ENCODE peak calls at places on chromosomes 16 and 17, in ten cellular contexts. B, H, O, R, F, A, N, S, I and J are unnamed samples.
A peak's percentile ranks its signal among the peaks of the same experiment; 100 is the strongest.

GRCh38 chr17:68972119-68972704 is 17.0 kb upstream of the ABCA8 start:
- DNase-seq in B (no peak), H (peak; percentile 36), O (no peak), R (peak; percentile 36), F (no peak), A (no peak), N (peak; percentile 21), S (no peak), I (no peak), J (no peak)

GRCh38 chr16:46853713-46854443 is 22.9 kb upstream of the C16orf87 start:
- DNase-seq in B (peak; percentile 70), H (peak; percentile 78), O (peak; percentile 74), R (peak; percentile 69), F (peak; percentile 78), A (no peak), N (peak; percentile 79), S (peak; percentile 77), I (peak; percentile 16), J (no peak)

GRCh38 chr17:64399071-64399766 is 8.6 kb upstream of the PECAM1 start:
- DNase-seq in B (no peak), H (no peak), O (no peak), R (no peak), F (no peak), A (no peak), N (peak; percentile 56), S (no peak), I (no peak), J (no peak)

GRCh38 chr16:53156516-53156915 is 101.7 kb downstream of the CHD9 start:
- DNase-seq in B (no peak), H (no peak), O (no peak), R (peak; percentile 45), F (no peak), A (no peak), N (no peak), S (no peak), I (no peak), J (no peak)

GRCh38 chr17:28226563-28226962 is 92.4 kb upstream of the TMEM97 start:
- DNase-seq in B (no peak), H (no peak), O (no peak), R (no peak), F (no peak), A (no peak), N (no peak), S (no peak), I (no peak), J (no peak)

GRCh38 chr16:55323637-55324490 is at the start of gene IRX6:
- DNase-seq in B (no peak), H (no peak), O (peak; percentile 68), R (no peak), F (no peak), A (no peak), N (peak; percentile 92), S (no peak), I (no peak), J (no peak)

GRCh38 chr17:20997711-20998570 is 44.9 kb downstream of the USP22 start:
- DNase-seq in B (no peak), H (no peak), O (no peak), R (no peak), F (peak; percentile 48), A (no peak), N (peak; percentile 64), S (no peak), I (no peak), J (no peak)

GRCh38 chr16:1674751-1675664 is 3.1 kb upstream of the JPT2 start:
- DNase-seq in B (no peak), H (no peak), O (no peak), R (peak; percentile 79), F (no peak), A (no peak), N (peak; percentile 49), S (no peak), I (no peak), J (no peak)

GRCh38 chr17:78252111-78252634 is 20.7 kb downstream of the TMEM235 start:
- DNase-seq in B (no peak), H (no peak), O (no peak), R (no peak), F (no peak), A (no peak), N (no peak), S (no peak), I (peak; percentile 76), J (peak; percentile 64)

GRCh38 chr17:80987941-80988461 is 3.6 kb upstream of the CHMP6 start:
- DNase-seq in B (peak; percentile 14), H (no peak), O (peak; percentile 15), R (no peak), F (no peak), A (no peak), N (peak; percentile 66), S (no peak), I (no peak), J (no peak)

GRCh38 chr16:15971435-15971805 is 22.0 kb downstream of the ABCC1 start:
- DNase-seq in B (no peak), H (no peak), O (no peak), R (no peak), F (no peak), A (no peak), N (no peak), S (no peak), I (no peak), J (no peak)
- H3K9me3 ChIP-seq in B (no peaks in the 10 kb centered on the region), H (peaks cover 5% of the 10 kb centered on the region), O (no peaks in the 10 kb centered on the region), R (peaks cover 3% of the 10 kb centered on the region), F (peaks cover 7% of the 10 kb centered on the region), A (no peaks in the 10 kb centered on the region), N (no peaks in the 10 kb centered on the region), S (peaks cover 2% of the 10 kb centered on the region), I (peaks cover 7% of the 10 kb centered on the region), J (no peaks in the 10 kb centered on the region)

DNA sequence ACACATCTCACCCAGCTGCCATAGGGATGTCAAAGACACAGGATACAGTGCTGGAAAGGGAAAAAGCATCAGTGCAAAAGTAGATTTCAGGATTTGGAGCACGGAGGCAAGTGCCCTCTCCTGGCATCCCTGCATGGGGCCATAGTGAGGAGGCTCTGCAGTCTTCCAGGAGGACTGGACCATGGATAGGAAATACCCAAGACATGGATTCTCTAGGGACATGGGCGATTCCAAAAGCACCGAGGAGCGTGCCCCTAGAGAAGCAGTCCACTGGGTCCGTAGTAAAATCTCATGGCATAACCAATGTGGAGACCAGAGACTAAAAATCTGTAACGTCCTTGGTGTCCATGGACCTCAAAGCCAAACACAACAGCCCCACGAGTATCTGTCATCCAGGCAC is 818.2 kb downstream of the KCNJ18 start:
- DNase-seq in B (no peak), H (no peak), O (no peak), R (no peak), F (no peak), A (no peak), N (no peak), S (no peak), I (no peak), J (no peak)
- H3K9me3 ChIP-seq in B (no peaks in the 10 kb centered on the region), H (no peaks in the 10 kb centered on the region), O (no peaks in the 10 kb centered on the region), R (peaks cover 20% of the 10 kb centered on the region), F (peaks cover 23% of the 10 kb centered on the region), A (no peaks in the 10 kb centered on the region), N (peaks cover 3% of the 10 kb centered on the region), S (no peaks in the 10 kb centered on the region), I (no peaks in the 10 kb centered on the region), J (no peaks in the 10 kb centered on the region)

GRCh38 chr16:35140293-35140986 is 1681.0 kb downstream of the TP53TG3F start:
- DNase-seq in B (no peak), H (no peak), O (no peak), R (no peak), F (no peak), A (no peak), N (no peak), S (no peak), I (no peak), J (no peak)
- H3K9me3 ChIP-seq in B (no peaks in the 10 kb centered on the region), H (no peaks in the 10 kb centered on the region), O (no peaks in the 10 kb centered on the region), R (peaks cover 35% of the 10 kb centered on the region), F (peaks cover 46% of the 10 kb centered on the region), A (no peaks in the 10 kb centered on the region), N (no peaks in the 10 kb centered on the region), S (no peaks in the 10 kb centered on the region), I (peaks cover 12% of the 10 kb centered on the region), J (no peaks in the 10 kb centered on the region)

DNA sequence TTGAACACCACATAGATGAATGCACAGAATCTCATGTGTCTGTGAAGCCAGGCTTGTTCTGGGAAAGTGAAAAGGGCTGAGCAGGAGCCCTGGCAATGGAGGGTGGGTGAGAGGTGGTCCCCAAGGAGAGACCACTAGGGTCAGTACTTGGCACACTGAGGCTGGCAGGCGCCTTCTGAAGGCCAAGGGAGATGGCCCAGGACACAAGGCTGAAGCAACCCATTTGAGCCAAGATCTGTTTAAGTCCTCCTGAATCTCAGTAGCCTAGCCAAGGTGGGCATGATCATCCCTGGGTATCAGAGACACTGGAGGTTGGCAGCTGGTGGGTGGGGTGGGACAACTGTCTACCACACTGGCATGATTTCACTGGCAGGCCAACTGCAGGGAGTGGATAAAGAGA is 1741.2 kb downstream of the TP53TG3F start:
- DNase-seq in B (no peak), H (no peak), O (no peak), R (no peak), F (no peak), A (no peak), N (no peak), S (no peak), I (no peak), J (no peak)
- H3K9me3 ChIP-seq in B (no peaks in the 10 kb centered on the region), H (no peaks in the 10 kb centered on the region), O (no peaks in the 10 kb centered on the region), R (peaks cover 26% of the 10 kb centered on the region), F (peaks cover 23% of the 10 kb centered on the region), A (no peaks in the 10 kb centered on the region), N (no peaks in the 10 kb centered on the region), S (no peaks in the 10 kb centered on the region), I (peaks cover 4% of the 10 kb centered on the region), J (peaks cover 3% of the 10 kb centered on the region)

DNA sequence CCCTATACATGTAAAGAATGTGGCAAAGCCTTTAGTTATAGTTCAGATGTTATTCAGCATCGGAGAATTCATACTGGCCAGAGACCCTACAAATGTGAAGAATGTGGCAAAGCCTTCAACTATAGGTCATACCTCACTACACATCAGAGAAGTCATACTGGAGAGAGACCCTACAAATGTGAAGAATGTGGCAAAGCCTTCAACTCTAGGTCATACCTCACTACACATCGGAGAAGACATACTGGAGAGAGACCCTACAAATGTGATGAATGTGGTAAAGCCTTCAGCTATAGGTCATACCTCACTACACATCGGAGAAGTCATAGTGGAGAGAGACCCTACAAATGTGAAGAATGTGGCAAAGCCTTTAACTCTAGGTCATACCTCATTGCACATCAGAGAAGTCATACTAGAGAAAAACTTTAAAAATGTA is 42.5 kb downstream of the ZNF267 start:
- DNase-seq in B (no peak), H (no peak), O (no peak), R (no peak), F (no peak), A (no peak), N (peak; percentile 8), S (no peak), I (no peak), J (no peak)
- H3K9me3 ChIP-seq in B (no peaks in the 10 kb centered on the region), H (peaks cover 26% of the 10 kb centered on the region), O (peaks cover 3% of the 10 kb centered on the region), R (peaks cover 55% of the 10 kb centered on the region), F (peaks cover 99% of the 10 kb centered on the region), A (peaks cover 97% of the 10 kb centered on the region), N (peaks cover 50% of the 10 kb centered on the region), S (no peaks in the 10 kb centered on the region), I (peaks cover 92% of the 10 kb centered on the region), J (peaks cover 91% of the 10 kb centered on the region)

DNA sequence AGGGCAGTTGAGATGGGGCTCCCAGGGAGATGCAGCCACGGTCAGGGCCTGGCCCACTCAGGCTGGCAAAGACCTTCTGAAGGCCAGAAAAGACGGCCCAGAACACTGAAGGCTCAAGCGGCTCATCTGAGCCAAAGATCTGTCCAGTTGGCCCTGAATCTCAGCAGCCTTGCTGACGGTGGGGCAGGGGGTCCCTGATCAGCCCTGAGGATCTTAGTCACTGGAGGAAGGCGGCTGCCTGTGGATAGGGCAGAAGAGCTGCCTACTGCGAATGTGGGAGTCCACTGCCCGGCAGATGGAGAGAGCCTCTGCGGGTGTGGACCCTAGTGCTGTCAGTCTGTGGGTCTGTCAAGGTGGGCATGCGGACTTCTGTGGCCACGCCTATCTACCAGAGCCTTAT is 1738.2 kb downstream of the TP53TG3F start:
- DNase-seq in B (no peak), H (no peak), O (no peak), R (no peak), F (no peak), A (no peak), N (no peak), S (no peak), I (no peak), J (no peak)
- H3K9me3 ChIP-seq in B (no peaks in the 10 kb centered on the region), H (no peaks in the 10 kb centered on the region), O (no peaks in the 10 kb centered on the region), R (peaks cover 34% of the 10 kb centered on the region), F (peaks cover 32% of the 10 kb centered on the region), A (no peaks in the 10 kb centered on the region), N (no peaks in the 10 kb centered on the region), S (no peaks in the 10 kb centered on the region), I (peaks cover 4% of the 10 kb centered on the region), J (peaks cover 3% of the 10 kb centered on the region)